ENCODE peak calls at places on chromosomes 1 and 21, in four cellular contexts. F, R, K and L are unnamed samples.

GRCh38 chr1:111602302-111602701 is 17.3 kb upstream of the RAP1A start:
- DNase-seq in K (no peak), R (no peak), F (no peak), L (no peak)

GRCh38 chr1:117694543-117694942 is 88.7 kb downstream of the TENT5C start:
- DNase-seq in K (no peak), F (no peak), R (no peak), L (no peak)

GRCh38 chr21:28142692-28143091 is 850.0 kb downstream of the LTN1 start:
- DNase-seq in F (no peak), K (no peak), R (no peak), L (no peak)

GRCh38 chr1:153803479-153804056 is 28.4 kb downstream of the SLC27A3 start:
- DNase-seq in F (no peak), K (no peak), R (no peak), L (no peak)

GRCh38 chr1:43318831-43319230 is 18.0 kb downstream of the TIE1 start:
- DNase-seq in F (no peak), K (no peak), R (no peak), L (no peak)

GRCh38 chr1:94701796-94702439 is 118.2 kb upstream of the SLC44A3 start:
- DNase-seq in K (no peak), F (no peak), R (no peak), L (no peak)

GRCh38 chr1:78519446-78519845 is 28.7 kb downstream of the PTGFR start:
- DNase-seq in R (no peak), K (no peak), F (no peak), L (no peak)

GRCh38 chr1:204683284-204684205 is 2.0 kb downstream of the LRRN2 start:
- DNase-seq in K (no peak), R (no peak), F (no peak), L (no peak)

GRCh38 chr1:105427543-105427942 is 1628.9 kb upstream of the PRMT6 start:
- DNase-seq in R (no peak), K (no peak), F (no peak), L (no peak)

GRCh38 chr1:37274896-37275631 is 199.3 kb upstream of the ZC3H12A start:
- DNase-seq in R (no peak), K (no peak), F (no peak), L (no peak)

GRCh38 chr21:38478782-38479181 is 19.5 kb downstream of the ERG start:
- DNase-seq in R (no peak), F (no peak), K (no peak), L (no peak)

GRCh38 chr1:150555198-150555970 is 6.2 kb downstream of the ADAMTSL4 start:
- DNase-seq in F (no peak), R (no peak), K (no peak), L (no peak)

GRCh38 chr1:78143152-78143551 is 97.4 kb downstream of the GIPC2 start:
- DNase-seq in K (no peak), R (no peak), F (no peak), L (no peak)

GRCh38 chr1:83491930-83492329 is 507.0 kb downstream of the TTLL7 start:
- DNase-seq in K (no peak), F (no peak), R (no peak), L (no peak)

GRCh38 chr1:214318956-214319355 is 38.0 kb downstream of the SMYD2 start:
- DNase-seq in R (no peak), F (no peak), K (no peak), L (no peak)

GRCh38 chr1:168504064-168504837 is 39.5 kb downstream of the XCL2 start:
- DNase-seq in K (no peak), F (peak), R (no peak), L (no peak)

GRCh38 chr1:202112864-202113689 is 9.6 kb upstream of the GPR37L1 start:
- DNase-seq in R (no peak), F (no peak), K (no peak), L (no peak)

GRCh38 chr21:45248893-45249381 is 38.8 kb downstream of the POFUT2 start:
- DNase-seq in K (no peak), R (no peak), F (peak), L (no peak)

GRCh38 chr1:31041529-31041928 is 24.0 kb downstream of the PUM1 start:
- DNase-seq in R (no peak), K (no peak), F (no peak), L (no peak)

GRCh38 chr1:47201179-47201578 is 11.3 kb upstream of the PDZK1IP1 start:
- DNase-seq in R (no peak), K (peak), F (peak), L (no peak)

GRCh38 chr1:115138271-115138670 is 49.0 kb upstream of the TSPAN2 start:
- DNase-seq in F (no peak), R (no peak), K (no peak), L (no peak)

GRCh38 chr1:208921259-208921658 is 662.3 kb upstream of the CAMK1G start:
- DNase-seq in F (no peak), R (no peak), K (no peak), L (no peak)

GRCh38 chr1:224635356-224635755 is 19.2 kb downstream of the CNIH3 start:
- DNase-seq in F (no peak), R (no peak), K (no peak), L (no peak)

GRCh38 chr1:235867903-235868469 is 1.3 kb upstream of the LYST start:
- DNase-seq in R (peak), K (no peak), F (no peak), L (no peak)

GRCh38 chr1:66137235-66137634 is 344.5 kb downstream of the PDE4B start:
- DNase-seq in K (no peak), R (no peak), F (no peak), L (no peak)

GRCh38 chr1:219173758-219174671 is at the start of gene LYPLAL1:
- DNase-seq in F (peak), R (peak), K (peak), L (peak)

GRCh38 chr1:26959722-26960624 is at the start of gene KDF1:
- DNase-seq in R (peak), F (no peak), K (peak), L (no peak)

GRCh38 chr1:184648160-184648855 is 106.3 kb downstream of the EDEM3 start:
- DNase-seq in F (no peak), R (no peak), K (no peak), L (no peak)